ENCODE peak calls at places on chromosomes 11 and 22, in eight cellular contexts. A, B, K, M, T, Y, X and Z are unnamed samples.

GRCh38 chr22:50260801-50261614 is 475 bp downstream of the MAPK12 start:
- DNase-seq in A (no peak), B (no peak), K (no peak), M (peak), T (peak), Y (peak), X (no peak), Z (peak)

GRCh38 chr11:103257360-103257759 is 148.1 kb downstream of the DYNC2H1 start:
- DNase-seq in A (no peak), B (no peak), K (no peak), M (no peak), T (peak), Y (peak), X (peak), Z (peak)

GRCh38 chr11:96272542-96273306 is 70.3 kb downstream of the MAML2 start:
- DNase-seq in A (no peak), B (no peak), K (no peak), M (no peak), T (no peak), Y (peak), X (no peak), Z (no peak)

GRCh38 chr22:46457502-46458488 is 79.6 kb downstream of the CELSR1 start:
- DNase-seq in A (no peak), B (no peak), K (no peak), M (peak), T (no peak), Y (peak), X (no peak), Z (peak)

GRCh38 chr22:17890245-17890671 is 116.0 kb upstream of the BID start:
- DNase-seq in A (no peak), B (no peak), K (no peak), M (no peak), T (no peak), Y (peak), X (no peak), Z (no peak)

GRCh38 chr11:122494171-122494570 is 161.4 kb upstream of the UBASH3B start:
- DNase-seq in A (no peak), B (peak), K (no peak), M (no peak), T (no peak), Y (no peak), X (peak), Z (no peak)

GRCh38 chr11:9130297-9130696 is 38.9 kb upstream of the SCUBE2 start:
- DNase-seq in A (no peak), B (no peak), K (no peak), M (no peak), T (no peak), Y (no peak), X (no peak), Z (peak)

GRCh38 chr11:25943777-25944661 is 387.9 kb upstream of the ANO3 start:
- DNase-seq in A (no peak), B (no peak), K (no peak), M (no peak), T (no peak), Y (no peak), X (no peak), Z (no peak)

GRCh38 chr11:59247535-59248227 is 35.0 kb upstream of the MPEG1 start:
- DNase-seq in A (no peak), B (no peak), K (no peak), M (no peak), T (no peak), Y (no peak), X (no peak), Z (no peak)

GRCh38 chr11:95977534-95978174 is 53.7 kb upstream of the MTMR2 start:
- DNase-seq in A (no peak), B (no peak), K (no peak), M (no peak), T (no peak), Y (peak), X (peak), Z (peak)

GRCh38 chr11:47354913-47355282 is 2.4 kb upstream of the MYBPC3 start:
- DNase-seq in A (no peak), B (no peak), K (no peak), M (peak), T (no peak), Y (no peak), X (no peak), Z (no peak)

GRCh38 chr11:85665756-85666155 is 827 bp upstream of the CREBZF start:
- DNase-seq in A (no peak), B (no peak), K (no peak), M (no peak), T (no peak), Y (peak), X (no peak), Z (no peak)

GRCh38 chr11:109320595-109320994 is 101.4 kb upstream of the C11orf87 start:
- DNase-seq in A (no peak), B (no peak), K (no peak), M (no peak), T (no peak), Y (peak), X (no peak), Z (no peak)

GRCh38 chr11:34680918-34681554 is 60.1 kb downstream of the EHF start:
- DNase-seq in A (no peak), B (peak), K (no peak), M (no peak), T (no peak), Y (peak), X (no peak), Z (no peak)

GRCh38 chr22:45962756-45963155 is 14.2 kb downstream of the WNT7B start:
- DNase-seq in A (no peak), B (no peak), K (no peak), M (no peak), T (no peak), Y (no peak), X (no peak), Z (no peak)

GRCh38 chr11:67437082-67437821 is at the start of gene PTPRCAP:
- DNase-seq in A (peak), B (no peak), K (no peak), M (no peak), T (no peak), Y (no peak), X (no peak), Z (no peak)

GRCh38 chr11:130709531-130709930 is 206.7 kb downstream of the SNX19 start:
- DNase-seq in A (no peak), B (no peak), K (no peak), M (no peak), T (no peak), Y (no peak), X (no peak), Z (no peak)

GRCh38 chr11:125679397-125679796 is 1.2 kb downstream of the ACRV1 start:
- DNase-seq in A (no peak), B (no peak), K (no peak), M (no peak), T (no peak), Y (peak), X (peak), Z (peak)

GRCh38 chr11:10927533-10927932 is 69.7 kb upstream of the ZBED5 start:
- DNase-seq in A (no peak), B (no peak), K (no peak), M (no peak), T (no peak), Y (peak), X (no peak), Z (no peak)

GRCh38 chr11:130629039-130629438 is 180.6 kb downstream of the ADAMTS15 start:
- DNase-seq in A (no peak), B (peak), K (no peak), M (no peak), T (no peak), Y (no peak), X (no peak), Z (no peak)